ENCODE peak calls at places on chromosomes 16 and 17, in five cellular contexts. One of them, this sample, is unnamed.

GRCh38 chr16:74462361-74462760 is 41.1 kb upstream of the CLEC18B start:
- DNase-seq in A549: no peak
- DNase-seq in GM12878: no peak
- DNase-seq in IMR-90: no peak
- DNase-seq in K562: no peak
- DNase-seq in this sample: no peak

GRCh38 chr16:28140788-28141618 is 70.8 kb downstream of the XPO6 start:
- DNase-seq in A549: no peak
- DNase-seq in GM12878: peak
- DNase-seq in IMR-90: no peak
- DNase-seq in K562: no peak
- DNase-seq in this sample: no peak

GRCh38 chr16:2273931-2274330 is 6.0 kb upstream of the RNPS1 start:
- DNase-seq in A549: no peak
- DNase-seq in GM12878: no peak
- DNase-seq in IMR-90: no peak
- DNase-seq in K562: no peak
- DNase-seq in this sample: no peak

GRCh38 chr17:2689411-2690164 is 22.0 kb downstream of the CLUH start:
- DNase-seq in A549: no peak
- DNase-seq in GM12878: no peak
- DNase-seq in IMR-90: no peak
- DNase-seq in K562: peak
- DNase-seq in this sample: peak

GRCh38 chr16:19127205-19127604 is 13.4 kb downstream of the ITPRIPL2 start:
- DNase-seq in A549: no peak
- DNase-seq in GM12878: peak
- DNase-seq in IMR-90: no peak
- DNase-seq in K562: no peak
- DNase-seq in this sample: no peak

GRCh38 chr16:86913886-86914285 is 335.5 kb downstream of the FOXL1 start:
- DNase-seq in A549: no peak
- DNase-seq in GM12878: no peak
- DNase-seq in IMR-90: no peak
- DNase-seq in K562: no peak
- DNase-seq in this sample: no peak

GRCh38 chr17:63431618-63431938 is 14.5 kb downstream of the CYB561 start:
- DNase-seq in A549: no peak
- DNase-seq in GM12878: no peak
- DNase-seq in IMR-90: no peak
- DNase-seq in K562: no peak
- DNase-seq in this sample: no peak

GRCh38 chr17:19723967-19724366 is 7.6 kb upstream of the SLC47A2 start:
- DNase-seq in A549: no peak
- DNase-seq in GM12878: no peak
- DNase-seq in IMR-90: no peak
- DNase-seq in K562: no peak
- DNase-seq in this sample: no peak

GRCh38 chr17:62821213-62822079 is 13.3 kb upstream of the MARCHF10 start:
- DNase-seq in A549: no peak
- DNase-seq in GM12878: no peak
- DNase-seq in IMR-90: no peak
- DNase-seq in K562: no peak
- DNase-seq in this sample: no peak

GRCh38 chr17:48043171-48043570 is 5.0 kb upstream of the NFE2L1 start:
- DNase-seq in A549: no peak
- DNase-seq in GM12878: no peak
- DNase-seq in IMR-90: no peak
- DNase-seq in K562: no peak
- DNase-seq in this sample: no peak

GRCh38 chr16:4169415-4169814 is 53.2 kb upstream of the ADCY9 start:
- DNase-seq in A549: no peak
- DNase-seq in GM12878: no peak
- DNase-seq in IMR-90: no peak
- DNase-seq in K562: no peak
- DNase-seq in this sample: no peak

GRCh38 chr17:58533616-58534188 is 19.3 kb upstream of the MTMR4 start:
- DNase-seq in A549: no peak
- DNase-seq in GM12878: no peak
- DNase-seq in IMR-90: no peak
- DNase-seq in K562: no peak
- DNase-seq in this sample: no peak

GRCh38 chr16:75340715-75341500 is 89.5 kb upstream of the BCAR1 start:
- DNase-seq in A549: no peak
- DNase-seq in GM12878: no peak
- DNase-seq in IMR-90: peak
- DNase-seq in K562: no peak
- DNase-seq in this sample: peak

GRCh38 chr16:81885976-81886586 is 107.0 kb downstream of the PLCG2 start:
- DNase-seq in A549: peak
- DNase-seq in GM12878: no peak
- DNase-seq in IMR-90: peak
- DNase-seq in K562: peak
- DNase-seq in this sample: peak

DNA sequence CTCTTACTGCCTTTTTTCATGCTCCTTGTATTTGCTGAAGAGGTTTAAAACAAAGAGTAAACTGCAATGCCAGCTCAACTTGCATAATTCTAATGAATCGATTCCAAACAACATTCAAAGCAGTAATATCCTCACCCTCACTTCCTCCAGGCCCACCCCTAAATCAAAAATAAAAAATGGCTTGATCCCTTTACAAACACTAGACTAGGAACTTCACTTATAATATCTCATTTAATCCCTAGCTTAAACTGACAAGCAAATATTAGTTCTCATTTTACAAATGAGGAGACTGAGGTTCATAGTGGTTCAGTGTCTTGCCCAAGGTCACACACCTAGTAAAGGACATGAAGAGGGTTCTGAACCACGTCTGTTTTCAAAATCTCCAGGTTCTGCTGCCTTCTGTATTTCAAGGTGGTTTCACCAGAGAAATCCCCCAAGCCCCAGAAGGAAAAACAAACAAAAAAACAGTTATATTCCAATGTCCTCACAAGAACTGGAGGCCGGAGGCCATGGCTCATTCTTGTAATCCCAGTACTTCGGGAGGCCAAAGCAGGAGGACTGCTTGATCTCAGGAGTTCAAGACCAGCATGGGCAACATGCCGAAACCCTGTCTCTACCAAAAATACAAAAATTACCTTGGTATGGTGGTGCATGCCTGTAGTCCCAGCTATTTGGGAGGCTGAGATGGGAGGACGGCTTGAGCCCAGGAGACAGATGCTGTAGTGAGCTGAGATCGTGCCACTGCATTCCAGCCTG is 80.3 kb upstream of the GRIN2A start:
- DNase-seq in A549: no peak
- DNase-seq in GM12878: no peak
- DNase-seq in IMR-90: no peak
- DNase-seq in K562: no peak
- DNase-seq in this sample: no peak
- H3K27ac ChIP-seq in A549: no peak
- H3K27ac ChIP-seq in GM12878: no peak
- H3K27ac ChIP-seq in IMR-90: no peak
- H3K27ac ChIP-seq in K562: no peak
- H3K27ac ChIP-seq in this sample: no peak

GRCh38 chr16:57503366-57503765 is 17.1 kb upstream of the DOK4 start:
- DNase-seq in A549: no peak
- DNase-seq in GM12878: no peak
- DNase-seq in IMR-90: no peak
- DNase-seq in K562: peak
- DNase-seq in this sample: no peak
- TF ChIP-seq SMC3 in A549: no peak
- TF ChIP-seq SMC3 in GM12878: no peak
- TF ChIP-seq SMC3 in IMR-90: no peak
- TF ChIP-seq SMC3 in K562: no peak
- TF ChIP-seq SMC3 in this sample: no peak

GRCh38 chr17:45020354-45021138 is 30.9 kb downstream of the DCAKD start:
- DNase-seq in A549: no peak
- DNase-seq in GM12878: no peak
- DNase-seq in IMR-90: peak
- DNase-seq in K562: no peak
- DNase-seq in this sample: no peak
- H3K27ac ChIP-seq in A549: no peak
- H3K27ac ChIP-seq in GM12878: no peak
- H3K27ac ChIP-seq in IMR-90: no peak
- H3K27ac ChIP-seq in K562: no peak
- H3K27ac ChIP-seq in this sample: no peak

GRCh38 chr16:56729736-56730662 is at the start of gene NUP93:
- DNase-seq in A549: peak
- DNase-seq in GM12878: peak
- DNase-seq in IMR-90: peak
- DNase-seq in K562: peak
- DNase-seq in this sample: peak
- TF ChIP-seq SMC3 in A549: no peak
- TF ChIP-seq SMC3 in GM12878: no peak
- TF ChIP-seq SMC3 in IMR-90: no peak
- TF ChIP-seq SMC3 in K562: no peak
- TF ChIP-seq SMC3 in this sample: no peak

GRCh38 chr17:35674552-35674951 is 56.9 kb upstream of the RASL10B start:
- DNase-seq in A549: no peak
- DNase-seq in GM12878: no peak
- DNase-seq in IMR-90: no peak
- DNase-seq in K562: no peak
- DNase-seq in this sample: no peak
- H3K27ac ChIP-seq in A549: no peak
- H3K27ac ChIP-seq in GM12878: no peak
- H3K27ac ChIP-seq in IMR-90: no peak
- H3K27ac ChIP-seq in K562: no peak
- H3K27ac ChIP-seq in this sample: no peak

GRCh38 chr16:8867483-8868271 is 1.1 kb downstream of the CARHSP1 start:
- DNase-seq in A549: no peak
- DNase-seq in GM12878: no peak
- DNase-seq in IMR-90: no peak
- DNase-seq in K562: no peak
- DNase-seq in this sample: peak
- TF ChIP-seq SMC3 in A549: no peak
- TF ChIP-seq SMC3 in GM12878: no peak
- TF ChIP-seq SMC3 in IMR-90: no peak
- TF ChIP-seq SMC3 in K562: no peak
- TF ChIP-seq SMC3 in this sample: no peak

DNA sequence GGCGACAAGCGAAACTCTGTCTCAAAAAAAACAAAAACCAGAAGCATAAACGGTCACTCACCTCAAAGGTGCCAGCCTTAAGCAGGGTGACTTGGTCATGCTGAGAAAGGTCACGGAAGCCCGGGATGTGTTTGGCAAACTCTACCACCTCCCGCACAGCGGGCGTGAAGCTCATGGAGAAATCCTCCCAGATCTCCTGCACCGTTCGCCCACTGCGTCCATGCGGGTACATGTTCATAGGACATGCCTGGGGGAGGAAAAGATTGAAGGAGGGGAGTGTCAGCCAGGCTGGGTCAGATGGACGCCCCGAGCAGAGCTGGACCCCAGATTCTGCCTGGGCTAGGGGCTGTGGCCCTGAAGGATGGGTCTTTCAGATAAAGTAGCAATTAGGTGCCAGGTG is 5.5 kb downstream of the NR1D1 start:
- DNase-seq in A549: no peak
- DNase-seq in GM12878: no peak
- DNase-seq in IMR-90: no peak
- DNase-seq in K562: no peak
- DNase-seq in this sample: no peak
- H3K27ac ChIP-seq in A549: no peak
- H3K27ac ChIP-seq in GM12878: no peak
- H3K27ac ChIP-seq in IMR-90: no peak
- H3K27ac ChIP-seq in K562: no peak
- H3K27ac ChIP-seq in this sample: no peak

GRCh38 chr16:71885261-71885650 is 1.3 kb upstream of the ZNF821 start:
- DNase-seq in A549: no peak
- DNase-seq in GM12878: no peak
- DNase-seq in IMR-90: no peak
- DNase-seq in K562: no peak
- DNase-seq in this sample: no peak

GRCh38 chr16:71880176-71880575 is 3.8 kb downstream of the ZNF821 start:
- DNase-seq in A549: no peak
- DNase-seq in GM12878: no peak
- DNase-seq in IMR-90: no peak
- DNase-seq in K562: no peak
- DNase-seq in this sample: no peak

GRCh38 chr16:71883193-71883848 is 661 bp downstream of the ZNF821 start:
- DNase-seq in A549: no peak
- DNase-seq in GM12878: no peak
- DNase-seq in IMR-90: peak
- DNase-seq in K562: peak
- DNase-seq in this sample: no peak

GRCh38 chr16:71882505-71883192 is 1.3 kb downstream of the ZNF821 start:
- DNase-seq in A549: peak
- DNase-seq in GM12878: peak
- DNase-seq in IMR-90: peak
- DNase-seq in K562: peak
- DNase-seq in this sample: peak

GRCh38 chr16:71883849-71884638 is at the start of gene ZNF821:
- DNase-seq in A549: peak
- DNase-seq in GM12878: no peak
- DNase-seq in IMR-90: peak
- DNase-seq in K562: peak
- DNase-seq in this sample: peak
- TF ChIP-seq SMC3 in A549: no peak
- TF ChIP-seq SMC3 in GM12878: no peak
- TF ChIP-seq SMC3 in IMR-90: no peak
- TF ChIP-seq SMC3 in K562: no peak
- TF ChIP-seq SMC3 in this sample: no peak

DNA sequence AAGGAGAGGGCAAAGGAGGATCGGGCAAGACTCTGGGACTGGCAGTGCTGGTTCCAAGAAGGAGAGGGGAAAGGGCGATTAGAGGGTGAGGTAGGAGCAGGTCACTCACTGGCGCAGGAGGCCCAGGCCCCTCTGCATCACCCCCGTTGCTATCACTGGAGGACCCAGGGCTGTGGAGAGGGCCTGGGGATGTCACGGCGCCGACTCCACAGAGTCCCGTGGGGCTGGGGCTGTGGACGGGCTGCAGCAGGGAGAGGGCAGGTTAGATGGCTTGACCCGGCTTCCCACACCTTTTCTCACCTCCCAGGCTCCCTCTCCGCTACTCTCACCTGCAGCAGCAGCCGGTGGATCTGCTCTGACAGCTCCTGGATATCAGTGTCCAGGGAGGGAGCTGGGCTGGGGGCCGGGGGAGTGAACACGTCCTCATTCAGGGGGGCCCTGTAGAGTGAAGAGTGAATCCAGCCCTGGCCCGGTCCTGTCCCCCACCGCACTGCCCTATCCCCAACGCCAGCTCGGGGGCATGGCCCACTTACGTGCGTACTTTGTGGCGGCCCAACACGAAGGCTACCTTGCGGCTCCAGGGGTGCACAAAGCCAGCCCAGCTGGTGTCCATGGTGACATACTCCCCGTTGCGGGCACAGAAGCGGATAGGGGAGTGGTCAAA is 4.9 kb downstream of the PER1 start:
- DNase-seq in A549: no peak
- DNase-seq in GM12878: no peak
- DNase-seq in IMR-90: no peak
- DNase-seq in K562: no peak
- DNase-seq in this sample: no peak
- H3K27ac ChIP-seq in A549: no peak
- H3K27ac ChIP-seq in GM12878: no peak
- H3K27ac ChIP-seq in IMR-90: no peak
- H3K27ac ChIP-seq in K562: no peak
- H3K27ac ChIP-seq in this sample: no peak

GRCh38 chr17:4968916-4969550 is 1.4 kb upstream of the SPAG7 start:
- DNase-seq in A549: peak
- DNase-seq in GM12878: no peak
- DNase-seq in IMR-90: peak
- DNase-seq in K562: no peak
- DNase-seq in this sample: peak
- TF ChIP-seq SMC3 in A549: no peak
- TF ChIP-seq SMC3 in GM12878: no peak
- TF ChIP-seq SMC3 in IMR-90: no peak
- TF ChIP-seq SMC3 in K562: no peak
- TF ChIP-seq SMC3 in this sample: no peak

This sample was measured in SK-N-SH.